ENCODE peak calls at places on chromosomes 7 and 10, in five cellular contexts. One of them, this sample, is unnamed.

GRCh38 chr10:129785536-129785981 is 178.5 kb downstream of the EBF3 start:
- DNase-seq in adipocyte: no peak
- DNase-seq in skeletal muscle cell: no peak
- DNase-seq in ovary: no peak
- DNase-seq in stimulated activated CD4-positive, alpha-beta T cell treated with anti-CD3 and anti-CD28 coated beads, Interleukin-2, amount 100 ng/mL, for 24 hours: no peak
- DNase-seq in this sample: no peak

GRCh38 chr10:71300555-71301370 is 18.3 kb upstream of the SLC29A3 start:
- DNase-seq in skeletal muscle cell: no peak
- DNase-seq in adipocyte: no peak
- DNase-seq in ovary: no peak
- DNase-seq in stimulated activated CD4-positive, alpha-beta T cell treated with anti-CD3 and anti-CD28 coated beads, Interleukin-2, amount 100 ng/mL, for 24 hours: no peak
- DNase-seq in this sample: no peak

GRCh38 chr7:2450198-2451107 is 25.7 kb downstream of the GRIFIN start:
- DNase-seq in stimulated activated CD4-positive, alpha-beta T cell treated with anti-CD3 and anti-CD28 coated beads, Interleukin-2, amount 100 ng/mL, for 24 hours: no peak
- DNase-seq in adipocyte: no peak
- DNase-seq in skeletal muscle cell: no peak
- DNase-seq in ovary: no peak
- DNase-seq in this sample: no peak

GRCh38 chr10:104318810-104319684 is 19.2 kb downstream of the ITPRIP start:
- DNase-seq in skeletal muscle cell: peak
- DNase-seq in adipocyte: no peak
- DNase-seq in ovary: peak
- DNase-seq in stimulated activated CD4-positive, alpha-beta T cell treated with anti-CD3 and anti-CD28 coated beads, Interleukin-2, amount 100 ng/mL, for 24 hours: no peak
- DNase-seq in this sample: no peak

GRCh38 chr7:105037319-105037718 is 23.3 kb downstream of the KMT2E start:
- DNase-seq in ovary: no peak
- DNase-seq in adipocyte: no peak
- DNase-seq in stimulated activated CD4-positive, alpha-beta T cell treated with anti-CD3 and anti-CD28 coated beads, Interleukin-2, amount 100 ng/mL, for 24 hours: no peak
- DNase-seq in skeletal muscle cell: no peak
- DNase-seq in this sample: no peak

GRCh38 chr7:17415955-17416354 is 117.5 kb downstream of the AHR start:
- DNase-seq in adipocyte: no peak
- DNase-seq in skeletal muscle cell: no peak
- DNase-seq in stimulated activated CD4-positive, alpha-beta T cell treated with anti-CD3 and anti-CD28 coated beads, Interleukin-2, amount 100 ng/mL, for 24 hours: no peak
- DNase-seq in ovary: no peak
- DNase-seq in this sample: no peak

GRCh38 chr10:86648706-86649426 is 5.5 kb upstream of the OPN4 start:
- DNase-seq in skeletal muscle cell: peak
- DNase-seq in stimulated activated CD4-positive, alpha-beta T cell treated with anti-CD3 and anti-CD28 coated beads, Interleukin-2, amount 100 ng/mL, for 24 hours: no peak
- DNase-seq in ovary: no peak
- DNase-seq in adipocyte: peak
- DNase-seq in this sample: peak

GRCh38 chr10:48470893-48471805 is 133.7 kb downstream of the ARHGAP22 start:
- DNase-seq in adipocyte: no peak
- DNase-seq in ovary: no peak
- DNase-seq in skeletal muscle cell: no peak
- DNase-seq in stimulated activated CD4-positive, alpha-beta T cell treated with anti-CD3 and anti-CD28 coated beads, Interleukin-2, amount 100 ng/mL, for 24 hours: peak
- DNase-seq in this sample: peak

GRCh38 chr10:5595591-5596590 is 70.5 kb downstream of the ASB13 start:
- DNase-seq in ovary: no peak
- DNase-seq in stimulated activated CD4-positive, alpha-beta T cell treated with anti-CD3 and anti-CD28 coated beads, Interleukin-2, amount 100 ng/mL, for 24 hours: no peak
- DNase-seq in adipocyte: peak
- DNase-seq in skeletal muscle cell: peak
- DNase-seq in this sample: peak

GRCh38 chr7:123723913-123724312 is 24.9 kb downstream of the WASL start:
- DNase-seq in stimulated activated CD4-positive, alpha-beta T cell treated with anti-CD3 and anti-CD28 coated beads, Interleukin-2, amount 100 ng/mL, for 24 hours: no peak
- DNase-seq in ovary: no peak
- DNase-seq in skeletal muscle cell: no peak
- DNase-seq in adipocyte: no peak
- DNase-seq in this sample: no peak

GRCh38 chr10:96614515-96614914 is 27.7 kb upstream of the TM9SF3 start:
- DNase-seq in skeletal muscle cell: peak
- DNase-seq in ovary: no peak
- DNase-seq in adipocyte: peak
- DNase-seq in stimulated activated CD4-positive, alpha-beta T cell treated with anti-CD3 and anti-CD28 coated beads, Interleukin-2, amount 100 ng/mL, for 24 hours: no peak
- DNase-seq in this sample: peak

GRCh38 chr10:76779163-76779820 is 858.3 kb downstream of the KCNMA1 start:
- DNase-seq in stimulated activated CD4-positive, alpha-beta T cell treated with anti-CD3 and anti-CD28 coated beads, Interleukin-2, amount 100 ng/mL, for 24 hours: no peak
- DNase-seq in ovary: no peak
- DNase-seq in adipocyte: peak
- DNase-seq in skeletal muscle cell: peak
- DNase-seq in this sample: peak

GRCh38 chr7:135938086-135938485 is 39.1 kb downstream of the MTPN start:
- DNase-seq in adipocyte: no peak
- DNase-seq in skeletal muscle cell: no peak
- DNase-seq in ovary: no peak
- DNase-seq in stimulated activated CD4-positive, alpha-beta T cell treated with anti-CD3 and anti-CD28 coated beads, Interleukin-2, amount 100 ng/mL, for 24 hours: no peak
- DNase-seq in this sample: no peak

GRCh38 chr10:85098835-85099521 is 770.6 kb downstream of the CCSER2 start:
- DNase-seq in adipocyte: no peak
- DNase-seq in ovary: no peak
- DNase-seq in stimulated activated CD4-positive, alpha-beta T cell treated with anti-CD3 and anti-CD28 coated beads, Interleukin-2, amount 100 ng/mL, for 24 hours: no peak
- DNase-seq in skeletal muscle cell: no peak
- DNase-seq in this sample: no peak

GRCh38 chr10:86215712-86216111 is 150.9 kb downstream of the GRID1 start:
- DNase-seq in skeletal muscle cell: no peak
- DNase-seq in stimulated activated CD4-positive, alpha-beta T cell treated with anti-CD3 and anti-CD28 coated beads, Interleukin-2, amount 100 ng/mL, for 24 hours: no peak
- DNase-seq in adipocyte: no peak
- DNase-seq in ovary: no peak
- DNase-seq in this sample: no peak

GRCh38 chr10:123862421-123863188 is 29.0 kb downstream of the CPXM2 start:
- DNase-seq in ovary: no peak
- DNase-seq in stimulated activated CD4-positive, alpha-beta T cell treated with anti-CD3 and anti-CD28 coated beads, Interleukin-2, amount 100 ng/mL, for 24 hours: no peak
- DNase-seq in adipocyte: peak
- DNase-seq in skeletal muscle cell: no peak
- DNase-seq in this sample: no peak

This sample was measured in MG63.